ENCODE peak calls at places on chromosomes 7 and 10, in five cellular contexts. S is prostate gland; M is CD8-positive, alpha-beta memory T cell; D is spleen; G is CD8-positive, alpha-beta T cell. Z is an unnamed sample. For H3K4me1, the result is how much of the 10 kb centered on the place peaks cover.

GRCh38 chr7:29977926-29978652 is 11.5 kb downstream of the SCRN1 start:
- DNase-seq in G (no peak), S (no peak), M (no peak), D (no peak), Z (no peak)

GRCh38 chr10:109696981-109697775 is 226.1 kb downstream of the XPNPEP1 start:
- DNase-seq in G (no peak), M (no peak), D (peak), S (no peak), Z (no peak)

GRCh38 chr7:28020302-28020940 is 160.2 kb downstream of the JAZF1 start:
- DNase-seq in S (peak), M (no peak), D (no peak), G (no peak), Z (no peak)

GRCh38 chr10:11687779-11688447 is 54.3 kb upstream of the ECHDC3 start:
- DNase-seq in G (no peak), S (peak), M (no peak), D (no peak), Z (no peak)

GRCh38 chr10:76308946-76309529 is 877.6 kb downstream of the LRMDA start:
- DNase-seq in G (no peak), M (no peak), D (no peak), S (no peak), Z (no peak)

GRCh38 chr7:44112997-44113763 is 9.0 kb downstream of the AEBP1 start:
- DNase-seq in S (no peak), G (no peak), D (peak), M (no peak), Z (no peak)

GRCh38 chr10:120818301-120818700 is 32.9 kb upstream of the WDR11 start:
- DNase-seq in D (no peak), M (no peak), G (no peak), S (no peak), Z (no peak)

GRCh38 chr10:84256510-84257342 is 11.9 kb downstream of the RGR start:
- DNase-seq in G (peak), D (no peak), S (no peak), M (no peak), Z (no peak)

GRCh38 chr7:18558910-18559309 is 63.4 kb downstream of the HDAC9 start:
- DNase-seq in S (no peak), D (no peak), M (no peak), G (no peak), Z (no peak)

GRCh38 chr10:97485647-97486281 is 12.5 kb downstream of the MMS19 start:
- DNase-seq in D (no peak), M (no peak), G (no peak), S (no peak), Z (no peak)

GRCh38 chr10:98380493-98381339 is 34.3 kb downstream of the PYROXD2 start:
- DNase-seq in S (no peak), D (no peak), G (no peak), M (no peak), Z (no peak)

GRCh38 chr7:11328309-11328708 is 354.6 kb downstream of the PHF14 start:
- DNase-seq in S (no peak), D (no peak), M (no peak), G (no peak), Z (no peak)

GRCh38 chr7:37694208-37695080 is 10.9 kb downstream of the GPR141 start:
- DNase-seq in D (peak), G (no peak), M (no peak), S (no peak), Z (no peak)

GRCh38 chr10:123655763-123656162 is 10.4 kb upstream of the GPR26 start:
- DNase-seq in M (no peak), G (no peak), D (peak), S (no peak), Z (no peak)

GRCh38 chr7:40300146-40300655 is 165.4 kb downstream of the SUGCT start:
- DNase-seq in M (no peak), D (no peak), S (no peak), G (no peak), Z (no peak)

GRCh38 chr7:30771859-30772429 is 727 bp downstream of the MINDY4 start:
- DNase-seq in S (no peak), M (no peak), D (no peak), G (no peak), Z (no peak)

GRCh38 chr7:11623093-11623678 is 208.8 kb downstream of the THSD7A start:
- DNase-seq in D (no peak), M (no peak), S (no peak), G (no peak), Z (no peak)

GRCh38 chr10:117590516-117590915 is 48.0 kb downstream of the EMX2 start:
- DNase-seq in D (no peak), G (no peak), S (no peak), M (no peak), Z (no peak)

GRCh38 chr10:75239391-75239790 is 3.6 kb upstream of the COMTD1 start:
- DNase-seq in S (no peak), M (no peak), D (no peak), G (no peak), Z (no peak)

GRCh38 chr7:147240468-147240867 is 1123.9 kb downstream of the CNTNAP2 start:
- DNase-seq in S (no peak), G (no peak), M (no peak), D (no peak), Z (no peak)

GRCh38 chr7:18753972-18754610 is 258.5 kb downstream of the HDAC9 start:
- DNase-seq in G (no peak), D (no peak), M (no peak), S (no peak), Z (no peak)

GRCh38 chr7:47432988-47433895 is 148.7 kb downstream of the TNS3 start:
- DNase-seq in M (no peak), G (no peak), S (no peak), D (no peak), Z (no peak)

GRCh38 chr10:79377557-79378382 is 30.5 kb downstream of the PPIF start:
- DNase-seq in D (peak), M (no peak), G (peak), S (no peak), Z (no peak)

GRCh38 chr10:124091646-124092269 is 1.6 kb downstream of the CHST15 start:
- DNase-seq in S (no peak), G (no peak), M (no peak), D (peak), Z (no peak)

GRCh38 chr7:147541261-147541660 is 1049.3 kb upstream of the C7orf33 start:
- DNase-seq in G (no peak), S (no peak), D (no peak), M (no peak), Z (no peak)

GRCh38 chr10:127163632-127164031 is 32.8 kb downstream of the INSYN2A start:
- DNase-seq in D (no peak), G (no peak), M (no peak), S (no peak), Z (no peak)

GRCh38 chr10:103805781-103806180 is 49.6 kb downstream of the SH3PXD2A start:
- DNase-seq in M (no peak), G (no peak), S (no peak), D (peak), Z (no peak)

GRCh38 chr10:103802637-103803353 is 52.6 kb downstream of the SH3PXD2A start:
- DNase-seq in S (no peak), G (no peak), M (no peak), D (no peak), Z (no peak)

GRCh38 chr10:103803941-103804340 is 51.4 kb downstream of the SH3PXD2A start:
- DNase-seq in D (no peak), G (peak), M (no peak), S (no peak), Z (no peak)

GRCh38 chr10:103806376-103807320 is 48.7 kb downstream of the SH3PXD2A start:
- DNase-seq in G (no peak), M (no peak), D (peak), S (no peak), Z (no peak)

GRCh38 chr10:103804866-103805265 is 50.5 kb downstream of the SH3PXD2A start:
- DNase-seq in S (no peak), M (no peak), D (no peak), G (no peak), Z (no peak)
- H3K4me1 ChIP-seq in S (under half), M (under half), D (under half), G (under half), Z (half or more)

GRCh38 chr10:20215547-20216152 is 399.4 kb downstream of the PLXDC2 start:
- DNase-seq in M (no peak), D (no peak), G (no peak), S (no peak), Z (no peak)
- H3K4me1 ChIP-seq in M (under half), D (under half), G (under half), S (under half), Z (under half)

GRCh38 chr7:120993011-120993574 is 4.6 kb downstream of the CPED1 start:
- DNase-seq in G (no peak), S (no peak), D (no peak), M (no peak), Z (no peak)
- H3K4me1 ChIP-seq in G (under half), S (under half), D (under half), M (under half), Z (under half)

DNA sequence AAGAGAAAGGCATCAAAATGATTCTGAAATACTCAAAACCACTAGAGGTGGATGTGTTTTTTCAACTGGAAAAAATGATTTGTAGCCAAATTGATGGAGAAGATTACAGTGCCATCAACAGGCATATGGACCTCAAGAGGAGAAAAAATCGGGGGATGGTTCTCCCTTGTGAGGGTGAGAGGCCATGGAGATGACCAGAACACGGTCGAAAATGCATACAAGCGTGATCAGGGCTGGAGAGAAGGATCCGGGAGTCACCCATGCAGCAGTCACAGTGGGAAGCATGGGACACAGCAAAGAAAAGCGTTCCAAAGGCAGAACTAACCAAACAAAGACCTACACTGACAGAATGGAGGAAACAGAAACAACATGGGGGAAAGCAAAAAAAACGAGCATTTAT is 80.3 kb downstream of the SLC37A3 start:
- DNase-seq in M (no peak), D (no peak), S (no peak), G (no peak), Z (no peak)
- H3K4me1 ChIP-seq in M (under half), D (under half), S (under half), G (under half), Z (under half)

GRCh38 chr10:5125315-5126044 is 31.3 kb downstream of the AKR1C3 start:
- DNase-seq in G (no peak), D (no peak), S (no peak), M (no peak), Z (no peak)

DNA sequence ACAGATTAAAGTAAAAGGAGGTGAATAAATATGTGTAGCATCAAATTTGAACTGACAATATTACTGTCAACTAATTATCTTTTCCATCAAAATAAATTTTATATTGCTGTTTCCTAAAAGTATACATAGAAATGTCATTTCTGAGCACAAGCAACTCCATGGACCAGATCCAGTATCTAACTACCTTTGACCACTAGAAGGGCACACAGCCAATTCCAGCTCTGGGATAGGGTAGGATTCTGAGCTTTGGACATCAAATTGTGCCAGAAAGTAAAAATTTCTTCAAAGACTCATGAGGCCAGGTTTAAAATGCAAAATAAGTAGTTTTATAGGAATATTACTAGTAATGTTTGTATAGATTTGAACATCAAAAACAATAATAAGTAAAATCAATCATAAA is 29.7 kb downstream of the AKR1C3 start:
- DNase-seq in S (no peak), D (no peak), M (no peak), G (no peak), Z (no peak)
- H3K4me1 ChIP-seq in S (under half), D (under half), M (under half), G (under half), Z (under half)

GRCh38 chr7:31816810-31817209 is 129.8 kb downstream of the PPP1R17 start:
- DNase-seq in S (no peak), G (no peak), D (no peak), M (no peak), Z (no peak)
- H3K4me1 ChIP-seq in S (under half), G (under half), D (under half), M (under half), Z (under half)

DNA sequence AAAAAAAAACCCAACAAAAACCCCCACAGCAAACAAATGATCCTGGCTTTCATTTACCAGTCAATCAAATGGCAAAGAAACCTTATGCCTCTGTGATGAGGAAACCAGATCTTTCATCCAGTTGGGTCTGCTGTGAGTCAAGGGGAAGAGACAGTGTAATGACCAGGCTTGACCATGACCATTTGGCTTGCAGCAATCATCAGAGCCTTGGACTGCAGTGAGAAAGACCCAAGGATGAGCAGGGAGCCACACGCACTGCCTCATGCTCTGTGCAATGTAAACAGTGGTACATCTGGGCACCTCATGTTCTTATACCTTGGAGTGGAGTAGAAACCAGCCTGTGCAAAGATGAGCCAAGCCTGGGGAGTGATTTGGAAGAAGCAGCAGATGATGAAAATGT is 284.7 kb upstream of the HABP2 start:
- DNase-seq in G (no peak), D (no peak), M (no peak), S (no peak), Z (no peak)
- H3K4me1 ChIP-seq in G (under half), D (under half), M (under half), S (under half), Z (under half)

GRCh38 chr10:33215635-33216034 is 118.8 kb downstream of the NRP1 start:
- DNase-seq in M (no peak), D (no peak), G (no peak), S (no peak), Z (no peak)

GRCh38 chr10:33217854-33218253 is 116.6 kb downstream of the NRP1 start:
- DNase-seq in M (no peak), D (no peak), S (no peak), G (no peak), Z (no peak)

GRCh38 chr10:33215154-33215553 is 119.3 kb downstream of the NRP1 start:
- DNase-seq in S (no peak), M (no peak), D (no peak), G (no peak), Z (no peak)

GRCh38 chr10:33214174-33214573 is 120.3 kb downstream of the NRP1 start:
- DNase-seq in S (no peak), D (no peak), M (no peak), G (no peak), Z (no peak)

DNA sequence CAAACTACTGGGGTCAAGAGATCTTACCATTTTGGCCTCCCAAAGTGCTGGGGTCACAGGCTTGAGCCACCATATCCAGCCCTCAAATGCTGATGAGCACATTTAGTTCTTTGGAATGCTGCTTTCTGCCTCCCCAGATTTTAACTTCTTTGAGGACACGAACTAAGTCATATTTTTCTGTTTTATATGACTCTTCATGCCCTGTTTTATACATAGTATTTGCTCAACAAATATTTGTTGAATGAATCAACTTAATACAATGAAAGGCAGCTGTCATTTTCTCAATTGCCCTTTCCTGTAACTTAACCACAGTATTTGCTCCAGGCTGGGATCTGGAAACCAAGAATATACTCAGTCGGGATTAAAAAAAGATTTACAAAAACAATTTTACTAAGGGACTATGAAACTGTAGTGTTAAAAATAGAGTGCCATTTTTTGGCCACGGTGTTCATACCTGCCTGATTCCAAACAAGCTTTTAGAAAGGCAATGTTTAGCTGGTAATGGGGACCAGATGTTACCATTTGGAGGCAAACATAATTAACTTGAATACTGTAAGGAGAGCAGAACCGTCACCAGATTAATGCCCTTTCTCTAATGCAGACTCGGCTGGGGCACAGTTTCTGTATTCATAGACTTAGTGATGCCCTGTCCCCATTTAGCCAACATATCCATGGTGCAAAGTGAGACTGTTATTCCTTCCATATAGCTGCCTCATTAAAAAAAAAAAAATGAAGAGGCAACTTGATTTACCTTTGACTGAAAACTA is 117.6 kb downstream of the NRP1 start:
- DNase-seq in M (no peak), D (no peak), G (no peak), S (no peak), Z (no peak)
- H3K4me1 ChIP-seq in M (under half), D (under half), G (under half), S (under half), Z (half or more)

GRCh38 chr10:71474702-71475242 is 78.1 kb downstream of the CDH23 start:
- DNase-seq in M (no peak), G (no peak), D (peak), S (no peak), Z (no peak)

GRCh38 chr10:71472912-71473311 is 76.2 kb downstream of the CDH23 start:
- DNase-seq in G (no peak), D (peak), M (no peak), S (no peak), Z (no peak)

GRCh38 chr10:71473671-71474599 is 77.2 kb downstream of the CDH23 start:
- DNase-seq in M (no peak), D (peak), S (no peak), G (no peak), Z (no peak)

GRCh38 chr10:71476249-71477011 is 79.7 kb downstream of the CDH23 start:
- DNase-seq in D (peak), S (no peak), G (no peak), M (no peak), Z (no peak)

DNA sequence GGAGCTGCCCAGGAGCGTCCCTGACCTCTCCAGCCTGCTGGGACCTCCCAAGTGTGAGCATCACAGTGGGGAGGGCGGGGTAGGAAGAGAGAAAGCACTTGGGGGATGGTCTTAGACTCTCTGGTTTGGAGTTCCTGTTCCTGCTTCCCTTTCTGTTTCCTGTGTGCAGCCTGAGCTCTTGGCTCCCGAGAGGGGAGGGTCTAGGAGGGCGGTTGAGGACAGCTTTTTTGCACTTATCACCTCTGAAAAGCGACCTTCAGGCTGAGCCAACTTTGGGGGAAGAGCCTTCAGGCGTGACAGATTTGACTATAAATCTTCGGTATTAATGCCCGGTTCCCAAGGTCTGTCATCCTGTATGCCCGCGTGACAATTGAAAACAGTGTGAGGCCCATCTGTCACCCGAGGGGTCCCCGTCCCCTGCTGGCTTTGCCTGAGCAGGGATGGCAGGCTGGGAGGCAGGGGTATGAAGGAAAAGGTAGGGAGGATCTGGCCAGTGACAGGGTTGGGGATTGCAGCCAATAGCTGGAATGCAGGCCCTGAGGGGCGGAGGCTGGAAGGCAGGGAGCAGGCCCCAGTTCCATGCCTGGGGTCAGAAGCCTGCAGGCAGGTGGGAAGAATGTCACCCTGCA is 78.6 kb downstream of the CDH23 start:
- DNase-seq in S (no peak), M (no peak), G (no peak), D (peak), Z (no peak)
- H3K4me1 ChIP-seq in S (under half), M (under half), G (under half), D (under half), Z (under half)